ENCODE peak calls at places on chromosomes 11 and 22, in eight cellular contexts. One of them, this sample, is unnamed.

GRCh38 chr11:78685156-78685555 is 110.5 kb upstream of the NARS2 start:
- DNase-seq in neural crest cell: no peak
- DNase-seq in choroid plexus epithelial cell: no peak
- DNase-seq in HL-60: no peak
- DNase-seq in kidney: no peak
- DNase-seq in foreskin fibroblast: no peak
- DNase-seq in PC-3: no peak
- DNase-seq in IMR-90: no peak
- DNase-seq in this sample: no peak

GRCh38 chr22:38219644-38220043 is 17.9 kb downstream of the MAFF start:
- DNase-seq in PC-3: no peak
- DNase-seq in HL-60: no peak
- DNase-seq in choroid plexus epithelial cell: no peak
- DNase-seq in foreskin fibroblast: no peak
- DNase-seq in kidney: no peak
- DNase-seq in neural crest cell: no peak
- DNase-seq in IMR-90: no peak
- DNase-seq in this sample: no peak

GRCh38 chr11:100687630-100688395 is 725 bp downstream of the ARHGAP42 start:
- DNase-seq in HL-60: peak
- DNase-seq in neural crest cell: peak
- DNase-seq in kidney: peak
- DNase-seq in PC-3: peak
- DNase-seq in foreskin fibroblast: peak
- DNase-seq in choroid plexus epithelial cell: peak
- DNase-seq in IMR-90: peak
- DNase-seq in this sample: peak

GRCh38 chr11:1083621-1084551 is 9.2 kb downstream of the MUC2 start:
- DNase-seq in IMR-90: no peak
- DNase-seq in neural crest cell: no peak
- DNase-seq in PC-3: no peak
- DNase-seq in foreskin fibroblast: no peak
- DNase-seq in HL-60: no peak
- DNase-seq in choroid plexus epithelial cell: no peak
- DNase-seq in kidney: peak
- DNase-seq in this sample: no peak

GRCh38 chr11:12123799-12124198 is 13.4 kb downstream of the MICAL2 start:
- DNase-seq in choroid plexus epithelial cell: peak
- DNase-seq in foreskin fibroblast: peak
- DNase-seq in kidney: no peak
- DNase-seq in neural crest cell: no peak
- DNase-seq in IMR-90: peak
- DNase-seq in HL-60: no peak
- DNase-seq in PC-3: no peak
- DNase-seq in this sample: no peak

GRCh38 chr11:95154514-95154913 is 64.9 kb downstream of the ENDOD1 start:
- DNase-seq in foreskin fibroblast: peak
- DNase-seq in HL-60: peak
- DNase-seq in IMR-90: peak
- DNase-seq in choroid plexus epithelial cell: peak
- DNase-seq in PC-3: peak
- DNase-seq in kidney: no peak
- DNase-seq in neural crest cell: peak
- DNase-seq in this sample: peak

GRCh38 chr11:73415854-73416615 is 39.8 kb downstream of the RELT start:
- DNase-seq in choroid plexus epithelial cell: no peak
- DNase-seq in HL-60: no peak
- DNase-seq in IMR-90: peak
- DNase-seq in neural crest cell: no peak
- DNase-seq in kidney: no peak
- DNase-seq in PC-3: peak
- DNase-seq in foreskin fibroblast: peak
- DNase-seq in this sample: no peak

GRCh38 chr11:119706887-119707286 is 22.1 kb downstream of the NECTIN1 start:
- DNase-seq in kidney: no peak
- DNase-seq in choroid plexus epithelial cell: no peak
- DNase-seq in neural crest cell: no peak
- DNase-seq in PC-3: no peak
- DNase-seq in HL-60: no peak
- DNase-seq in foreskin fibroblast: no peak
- DNase-seq in IMR-90: no peak
- DNase-seq in this sample: no peak

GRCh38 chr22:37240941-37241320 is 3.1 kb downstream of the RAC2 start:
- DNase-seq in kidney: peak
- DNase-seq in IMR-90: no peak
- DNase-seq in choroid plexus epithelial cell: no peak
- DNase-seq in foreskin fibroblast: no peak
- DNase-seq in PC-3: no peak
- DNase-seq in HL-60: no peak
- DNase-seq in neural crest cell: no peak
- DNase-seq in this sample: no peak

GRCh38 chr22:19634206-19634536 is 80.1 kb upstream of the SEPTIN5 start:
- DNase-seq in foreskin fibroblast: no peak
- DNase-seq in choroid plexus epithelial cell: no peak
- DNase-seq in IMR-90: no peak
- DNase-seq in PC-3: no peak
- DNase-seq in neural crest cell: no peak
- DNase-seq in kidney: peak
- DNase-seq in HL-60: no peak
- DNase-seq in this sample: no peak

GRCh38 chr22:19632671-19633148 is 81.6 kb upstream of the SEPTIN5 start:
- DNase-seq in neural crest cell: no peak
- DNase-seq in IMR-90: no peak
- DNase-seq in kidney: peak
- DNase-seq in foreskin fibroblast: peak
- DNase-seq in HL-60: no peak
- DNase-seq in choroid plexus epithelial cell: no peak
- DNase-seq in PC-3: no peak
- DNase-seq in this sample: no peak

GRCh38 chr22:19629720-19630419 is 84.4 kb upstream of the SEPTIN5 start:
- DNase-seq in neural crest cell: peak
- DNase-seq in IMR-90: peak
- DNase-seq in foreskin fibroblast: peak
- DNase-seq in choroid plexus epithelial cell: peak
- DNase-seq in kidney: peak
- DNase-seq in PC-3: peak
- DNase-seq in HL-60: peak
- DNase-seq in this sample: peak

GRCh38 chr22:19630614-19631013 is 83.7 kb upstream of the SEPTIN5 start:
- DNase-seq in foreskin fibroblast: no peak
- DNase-seq in IMR-90: no peak
- DNase-seq in neural crest cell: no peak
- DNase-seq in HL-60: no peak
- DNase-seq in kidney: no peak
- DNase-seq in choroid plexus epithelial cell: no peak
- DNase-seq in PC-3: no peak
- DNase-seq in this sample: no peak

DNA sequence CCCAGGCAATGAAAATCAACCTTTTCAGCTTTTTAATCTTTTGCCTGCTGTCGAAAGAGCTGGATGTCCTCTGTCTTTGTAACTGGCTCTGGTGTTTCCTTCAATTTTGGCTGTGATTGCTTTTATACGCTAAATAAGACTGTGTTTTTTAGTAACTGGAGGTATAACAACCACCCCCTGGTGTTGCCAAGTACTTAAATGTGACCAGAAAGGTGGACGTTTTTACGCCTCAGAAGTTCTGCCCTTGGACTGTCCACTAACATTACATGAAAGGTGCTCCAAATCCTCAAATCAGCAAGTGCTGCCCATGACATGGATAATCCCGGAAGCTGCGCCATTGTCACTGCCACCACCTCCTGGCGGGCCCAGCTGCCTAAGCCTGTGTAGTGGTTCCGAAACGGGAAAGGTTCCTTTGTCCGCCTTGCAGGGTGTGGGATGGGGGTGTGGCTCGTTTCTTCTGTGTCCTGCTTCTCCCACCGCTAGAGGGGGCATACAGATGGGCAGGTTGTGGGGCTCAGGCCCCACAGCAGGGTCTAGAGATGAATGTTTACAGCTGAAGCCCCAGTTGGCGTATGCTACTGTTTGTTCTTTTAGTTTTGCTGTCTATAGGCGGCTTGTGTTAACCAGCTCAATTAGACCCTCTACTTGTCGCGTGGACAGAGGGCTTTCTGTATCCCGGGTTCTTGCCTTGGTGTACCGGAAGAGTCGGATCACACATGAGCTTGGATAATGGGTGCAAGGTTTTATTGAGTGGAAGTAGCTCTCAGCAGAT is 82.2 kb upstream of the SEPTIN5 start:
- DNase-seq in neural crest cell: peak
- DNase-seq in kidney: peak
- DNase-seq in foreskin fibroblast: peak
- DNase-seq in HL-60: peak
- DNase-seq in PC-3: peak
- DNase-seq in choroid plexus epithelial cell: peak
- DNase-seq in IMR-90: peak
- DNase-seq in this sample: no peak
- TF ChIP-seq CTCF in neural crest cell: peak
- TF ChIP-seq CTCF in kidney: no peak
- TF ChIP-seq CTCF in foreskin fibroblast: peak
- TF ChIP-seq CTCF in HL-60: peak
- TF ChIP-seq CTCF in PC-3: peak
- TF ChIP-seq CTCF in choroid plexus epithelial cell: peak
- TF ChIP-seq CTCF in IMR-90: peak
- TF ChIP-seq CTCF in this sample: peak

DNA sequence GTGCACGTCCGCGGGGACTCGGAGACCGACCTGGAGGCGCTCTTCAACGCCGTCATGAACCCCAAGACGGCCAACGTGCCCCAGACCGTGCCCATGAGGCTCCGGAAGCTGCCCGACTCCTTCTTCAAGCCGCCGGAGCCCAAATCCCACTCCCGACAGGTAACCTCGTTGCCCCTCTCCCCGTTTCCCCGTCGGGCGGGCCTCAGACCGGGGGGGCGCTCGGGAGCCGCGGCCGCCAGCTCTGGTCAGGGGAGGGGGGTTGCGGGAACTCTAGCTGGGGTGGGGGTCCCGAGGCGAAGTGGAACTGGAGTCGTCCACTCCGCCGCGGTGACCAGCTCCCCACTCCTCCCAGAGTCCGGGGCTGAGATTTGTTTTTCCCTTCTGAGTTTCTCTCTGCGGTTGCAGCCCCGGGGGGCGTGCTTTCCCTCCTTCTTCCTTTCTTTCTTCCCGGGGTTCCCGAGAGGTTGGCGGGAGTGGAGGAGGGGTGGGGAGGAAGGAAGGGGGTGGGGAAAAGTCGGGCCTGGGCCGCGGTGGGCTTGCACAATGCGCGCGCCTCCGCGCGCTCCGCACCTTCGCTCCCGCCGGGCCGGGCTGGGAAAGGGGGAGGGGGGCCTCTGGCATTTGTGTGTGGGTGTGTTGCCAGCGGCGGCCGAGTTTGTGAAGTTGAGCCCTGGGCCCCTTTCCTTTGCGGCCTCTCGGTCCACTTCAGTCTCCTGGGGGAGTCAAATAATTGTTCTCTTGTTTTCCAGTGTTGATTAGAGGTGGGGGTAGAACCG is 952 bp downstream of the YAP1 start:
- DNase-seq in IMR-90: peak
- DNase-seq in neural crest cell: peak
- DNase-seq in PC-3: peak
- DNase-seq in HL-60: no peak
- DNase-seq in foreskin fibroblast: peak
- DNase-seq in kidney: peak
- DNase-seq in choroid plexus epithelial cell: peak
- DNase-seq in this sample: peak
- TF ChIP-seq CTCF in IMR-90: peak
- TF ChIP-seq CTCF in neural crest cell: no peak
- TF ChIP-seq CTCF in PC-3: peak
- TF ChIP-seq CTCF in HL-60: no peak
- TF ChIP-seq CTCF in foreskin fibroblast: peak
- TF ChIP-seq CTCF in kidney: no peak
- TF ChIP-seq CTCF in choroid plexus epithelial cell: no peak
- TF ChIP-seq CTCF in this sample: no peak

DNA sequence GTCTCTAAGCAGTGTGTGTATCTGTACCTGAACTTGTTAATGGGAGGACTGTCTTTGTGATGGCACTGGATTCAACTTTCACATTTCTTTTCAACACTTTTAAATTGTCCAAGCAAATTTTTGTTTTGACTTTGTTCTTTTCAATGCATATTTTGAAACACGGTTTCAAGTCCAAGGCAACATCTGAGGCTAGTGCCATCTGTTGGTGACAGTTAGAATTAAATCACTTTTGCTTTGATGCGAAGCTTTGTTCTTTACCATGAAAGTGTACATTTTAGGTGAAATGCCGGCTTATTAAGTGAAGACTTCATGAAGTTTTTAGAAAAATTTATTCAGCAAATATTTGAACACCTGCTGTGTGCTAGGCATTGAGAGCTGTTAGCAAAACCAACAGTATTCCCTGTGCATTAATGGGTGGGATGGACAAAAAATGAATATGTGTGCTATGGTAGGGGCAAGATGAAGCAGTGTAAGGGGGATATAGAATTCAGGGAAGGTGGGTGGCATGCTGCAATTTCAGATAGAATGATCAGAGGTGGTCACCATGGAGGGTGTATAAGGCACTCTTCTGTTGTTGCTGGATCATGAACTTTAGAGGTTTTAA is 70.2 kb downstream of the DDX10 start:
- DNase-seq in kidney: no peak
- DNase-seq in choroid plexus epithelial cell: peak
- DNase-seq in PC-3: peak
- DNase-seq in HL-60: no peak
- DNase-seq in IMR-90: peak
- DNase-seq in neural crest cell: no peak
- DNase-seq in foreskin fibroblast: peak
- DNase-seq in this sample: peak
- TF ChIP-seq CTCF in kidney: peak
- TF ChIP-seq CTCF in choroid plexus epithelial cell: peak
- TF ChIP-seq CTCF in PC-3: peak
- TF ChIP-seq CTCF in HL-60: peak
- TF ChIP-seq CTCF in IMR-90: peak
- TF ChIP-seq CTCF in neural crest cell: peak
- TF ChIP-seq CTCF in foreskin fibroblast: peak
- TF ChIP-seq CTCF in this sample: peak

DNA sequence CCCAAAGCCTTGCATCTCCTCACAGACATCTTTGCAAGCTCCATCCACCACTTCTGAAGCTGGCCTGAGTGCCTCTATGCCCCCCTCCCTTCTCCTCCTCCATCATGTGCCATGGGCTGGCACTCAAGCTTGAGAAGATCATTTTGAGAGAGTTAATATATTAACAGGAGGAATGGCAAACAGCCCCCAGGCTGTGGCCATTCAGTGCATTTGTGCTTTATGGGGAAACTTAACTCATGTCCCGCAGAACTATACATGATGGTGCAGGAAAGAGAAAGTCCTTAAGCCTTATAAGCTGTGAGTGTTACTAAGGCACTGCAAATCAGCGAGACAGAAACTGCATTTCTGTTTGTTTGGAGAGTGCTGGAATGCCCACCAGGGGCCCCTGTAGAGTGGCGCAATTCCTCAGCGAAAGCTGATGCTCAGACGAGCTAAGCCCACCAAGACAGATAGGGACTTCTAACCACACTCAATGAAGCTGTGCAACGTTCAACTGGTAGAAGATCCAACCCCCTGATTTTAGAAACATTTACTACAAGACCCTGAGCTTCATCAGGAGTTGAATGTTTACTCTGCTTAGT is 26.8 kb upstream of the PHLDA2 start:
- DNase-seq in foreskin fibroblast: no peak
- DNase-seq in choroid plexus epithelial cell: peak
- DNase-seq in HL-60: no peak
- DNase-seq in neural crest cell: no peak
- DNase-seq in kidney: no peak
- DNase-seq in PC-3: no peak
- DNase-seq in IMR-90: peak
- DNase-seq in this sample: no peak
- TF ChIP-seq CTCF in foreskin fibroblast: no peak
- TF ChIP-seq CTCF in choroid plexus epithelial cell: peak
- TF ChIP-seq CTCF in HL-60: no peak
- TF ChIP-seq CTCF in neural crest cell: no peak
- TF ChIP-seq CTCF in kidney: no peak
- TF ChIP-seq CTCF in PC-3: peak
- TF ChIP-seq CTCF in IMR-90: no peak
- TF ChIP-seq CTCF in this sample: no peak